ENCODE peak calls at places on chromosomes 1 and 21, in nine cellular contexts. V is fibroblast of lung, D is heart right ventricle, L is cardiac muscle cell, O is psoas muscle, X is lower lobe of right lung, J is Panc1, W is esophagus squamous epithelium, T is heart left ventricle. A is an unnamed sample.
A peak's percentile ranks its signal among the peaks of the same experiment; 100 is the strongest.

GRCh38 chr1:21149430-21149861 is 27.3 kb downstream of the EIF4G3 start:
- DNase-seq in V (peak; percentile 46), D (no peak), L (no peak), O (no peak), X (no peak), J (no peak), W (no peak), T (no peak), A (no peak)

GRCh38 chr1:205374205-205375078 is 17.7 kb upstream of the KLHDC8A start:
- DNase-seq in V (peak; percentile 78), D (no peak), L (no peak), O (no peak), X (no peak), J (no peak), W (no peak), T (no peak), A (no peak)

GRCh38 chr1:15390667-15391066 is 19.0 kb upstream of the EFHD2 start:
- DNase-seq in V (no peak), D (no peak), L (no peak), O (no peak), X (no peak), J (no peak), W (no peak), T (no peak), A (no peak)

GRCh38 chr1:67818725-67819301 is 14.5 kb downstream of the GNG12 start:
- DNase-seq in V (no peak), D (no peak), L (no peak), O (no peak), X (no peak), J (no peak), W (no peak), T (no peak), A (no peak)

GRCh38 chr1:45806129-45806528 is 2.7 kb downstream of the MAST2 start:
- DNase-seq in V (no peak), D (no peak), L (no peak), O (no peak), X (no peak), J (no peak), W (no peak), T (no peak), A (no peak)

GRCh38 chr1:209583408-209583807 is at the start of gene CAMK1G:
- DNase-seq in V (peak; percentile 88), D (no peak), L (peak; percentile 69), O (no peak), X (no peak), J (no peak), W (no peak), T (no peak), A (no peak)

GRCh38 chr1:9890224-9890731 is 19.8 kb downstream of the CTNNBIP1 start:
- DNase-seq in V (peak; percentile 83), D (peak; percentile 52), L (no peak), O (peak; percentile 74), X (no peak), J (no peak), W (no peak), T (peak; percentile 77), A (peak; percentile 52)

GRCh38 chr1:155000475-155000724 is 2.2 kb upstream of the ZBTB7B start:
- DNase-seq in V (no peak), D (no peak), L (no peak), O (no peak), X (peak; percentile 66), J (no peak), W (no peak), T (no peak), A (no peak)

GRCh38 chr1:6960291-6960758 is 175.1 kb downstream of the CAMTA1 start:
- DNase-seq in V (peak; percentile 41), D (peak; percentile 44), L (peak; percentile 57), O (peak; percentile 80), X (no peak), J (no peak), W (no peak), T (no peak), A (no peak)

GRCh38 chr21:16007933-16008332 is 278.2 kb downstream of the USP25 start:
- DNase-seq in V (peak; percentile 13), D (no peak), L (no peak), O (no peak), X (no peak), J (no peak), W (no peak), T (no peak), A (no peak)

GRCh38 chr1:91613594-91613993 is 112.9 kb downstream of the CDC7 start:
- DNase-seq in V (peak; percentile 17), D (no peak), L (no peak), O (no peak), X (no peak), J (no peak), W (no peak), T (no peak), A (no peak)

GRCh38 chr1:14115976-14116375 is 416.0 kb downstream of the PRDM2 start:
- DNase-seq in V (no peak), D (no peak), L (no peak), O (no peak), X (no peak), J (no peak), W (no peak), T (no peak), A (no peak)

DNA sequence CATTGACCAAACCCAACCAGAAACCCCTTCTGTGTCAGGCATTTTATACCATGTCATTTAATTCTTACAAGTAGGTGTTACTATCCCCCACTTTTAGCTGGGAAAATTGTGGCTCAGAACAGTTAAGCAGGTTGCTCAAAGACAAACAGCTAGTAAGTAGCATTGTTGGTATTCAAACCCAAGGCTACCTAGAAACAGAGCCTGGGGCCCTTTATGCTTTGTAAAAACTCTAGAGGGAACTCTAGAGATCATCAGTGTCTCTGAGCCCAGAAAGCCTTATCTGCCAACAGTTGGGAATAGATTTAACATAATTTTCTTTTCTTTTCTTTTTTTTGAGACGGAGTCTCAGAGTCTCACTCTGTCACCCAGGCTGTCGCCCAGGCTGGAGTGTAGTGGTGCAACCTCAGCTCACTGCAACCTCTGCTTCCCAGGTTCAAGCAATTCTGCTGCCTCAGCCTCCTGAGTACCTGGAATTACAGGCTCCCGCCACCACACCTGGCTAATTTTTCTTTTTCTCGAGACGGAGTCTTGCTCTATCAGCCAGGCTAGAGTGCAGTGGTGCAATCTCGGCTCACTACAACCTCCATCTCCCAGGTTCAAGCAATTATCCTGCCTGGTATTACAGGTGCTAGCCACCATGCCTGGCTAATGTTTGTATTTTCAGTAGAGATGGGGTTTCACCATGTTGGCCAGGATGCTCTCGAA is 48.5 kb upstream of the OSBPL9 start:
- DNase-seq in V (no peak), D (no peak), L (no peak), O (no peak), X (no peak), J (no peak), W (no peak), T (no peak), A (no peak)
- H3K4me1 ChIP-seq in V (peaks cover 5% of the 10 kb centered on the region), D (peaks cover 45% of the 10 kb centered on the region), L (peaks cover 47% of the 10 kb centered on the region), O (peaks cover 60% of the 10 kb centered on the region), X (peaks cover 29% of the 10 kb centered on the region), J (peaks cover 66% of the 10 kb centered on the region), W (peaks cover 12% of the 10 kb centered on the region), T (peaks cover 40% of the 10 kb centered on the region), A (no peaks in the 10 kb centered on the region)

GRCh38 chr1:246297314-246298273 is 209.5 kb downstream of the SMYD3 start:
- DNase-seq in V (no peak), D (no peak), L (no peak), O (no peak), X (no peak), J (no peak), W (no peak), T (no peak), A (no peak)
- TF ChIP-seq CTCF in V (no peak), D (no peak), L (no peak), O (no peak), X (no peak), J (no peak), W (no peak), T (no peak), A (no peak)

GRCh38 chr1:187384504-187384903 is 555.8 kb downstream of the PLA2G4A start:
- DNase-seq in V (no peak), D (no peak), L (no peak), O (no peak), X (no peak), J (no peak), W (no peak), T (no peak), A (no peak)

GRCh38 chr1:187383366-187383765 is 554.6 kb downstream of the PLA2G4A start:
- DNase-seq in V (no peak), D (no peak), L (no peak), O (no peak), X (no peak), J (no peak), W (no peak), T (no peak), A (no peak)
- H3K4me1 ChIP-seq in V (no peaks in the 10 kb centered on the region), D (no peaks in the 10 kb centered on the region), L (no peaks in the 10 kb centered on the region), O (no peaks in the 10 kb centered on the region), X (no peaks in the 10 kb centered on the region), J (no peaks in the 10 kb centered on the region), W (no peaks in the 10 kb centered on the region), T (no peaks in the 10 kb centered on the region), A (no peaks in the 10 kb centered on the region)

GRCh38 chr1:158112994-158113758 is 67.5 kb upstream of the CD1D start:
- DNase-seq in V (peak; percentile 20), D (peak; percentile 33), L (peak; percentile 71), O (no peak), X (no peak), J (no peak), W (no peak), T (peak; percentile 68), A (peak; percentile 66)
- TF ChIP-seq CTCF in V (peak; percentile 7), D (peak; percentile 67), L (peak; percentile 33), O (no peak), X (peak; percentile 51), J (peak; percentile 65), W (peak; percentile 27), T (peak; percentile 63), A (no peak)

A was measured in pancreas.